ENCODE peak calls at places on chromosomes 4 and X, in seven cellular contexts. D is activated T-cell treated with anti-CD3 and anti-CD28 coated beads for 1 hour; J is fibroblast of the aortic adventitia; R is stimulated activated CD4-positive, alpha-beta T cell treated with anti-CD3 and anti-CD28 coated beads, Interleukin-2, amount 100 ng/mL, for 24 hours; Y is lower leg skin; O is SK-N-SH; N is T-helper 2 cell. L is an unnamed sample.

GRCh38 chr4:176547005-176547404 is 227.2 kb downstream of the SPCS3 start:
- DNase-seq in R (no peak), N (no peak), D (no peak), O (no peak), J (peak; percentile 43), Y (no peak), L (no peak)

GRCh38 chr4:74531952-74532794 is 87.2 kb downstream of the AREG start:
- DNase-seq in O (peak; percentile 0), D (no peak), R (no peak), J (peak; percentile 93), Y (no peak), N (no peak), L (no peak)

GRCh38 chrX:2188840-2189239 is 311.9 kb downstream of the DHRSX start:
- DNase-seq in R (no peak), N (no peak), Y (no peak), J (no peak), D (no peak), O (no peak), L (no peak)

GRCh38 chr4:22670953-22671352 is 21.8 kb upstream of the GBA3 start:
- DNase-seq in R (no peak), Y (no peak), O (no peak), N (no peak), J (peak; percentile 13), D (no peak), L (no peak)

GRCh38 chr4:119643306-119644042 is 14.9 kb upstream of the PDE5A start:
- DNase-seq in O (no peak), J (peak; percentile 48), D (no peak), Y (no peak), R (no peak), N (no peak), L (no peak)

GRCh38 chrX:54530358-54530900 is 410 bp downstream of the GNL3L start:
- DNase-seq in N (no peak), J (no peak), O (no peak), D (no peak), R (no peak), Y (peak; percentile 13), L (no peak)

GRCh38 chr4:122766950-122767349 is 34.4 kb downstream of the BBS12 start:
- DNase-seq in N (no peak), R (no peak), Y (no peak), J (no peak), O (no peak), D (no peak), L (no peak)

GRCh38 chr4:107699466-107700206 is 20.4 kb downstream of the PAPSS1 start:
- DNase-seq in D (no peak), Y (no peak), J (peak; percentile 53), N (no peak), R (no peak), O (no peak), L (no peak)

GRCh38 chr4:137558951-137559350 is 26.7 kb upstream of the PCDH18 start:
- DNase-seq in N (no peak), Y (no peak), R (no peak), D (no peak), O (no peak), J (peak; percentile 48), L (no peak)

GRCh38 chrX:47540754-47541538 is 20.1 kb upstream of the ARAF start:
- DNase-seq in J (peak; percentile 91), O (peak; percentile 80), Y (peak; percentile 75), D (no peak), R (no peak), N (no peak), L (peak; percentile 40)

GRCh38 chrX:1159515-1159914 is 52.9 kb downstream of the CRLF2 start:
- DNase-seq in R (no peak), D (no peak), J (no peak), Y (no peak), N (no peak), O (no peak), L (no peak)

GRCh38 chrX:16320765-16321355 is 153.6 kb downstream of the MAGEB17 start:
- DNase-seq in O (no peak), J (peak; percentile 21), R (no peak), Y (no peak), N (no peak), D (no peak), L (no peak)

GRCh38 chr4:87240341-87240740 is 19.9 kb upstream of the KLHL8 start:
- DNase-seq in O (no peak), N (no peak), J (no peak), D (no peak), R (no peak), Y (no peak), L (no peak)

GRCh38 chrX:71195959-71196727 is 26.9 kb upstream of the GJB1 start:
- DNase-seq in Y (no peak), N (no peak), D (no peak), R (peak; percentile 19), O (no peak), J (no peak), L (no peak)

GRCh38 chrX:48966796-48967579 is 4.7 kb downstream of the KCND1 start:
- DNase-seq in R (no peak), N (no peak), O (no peak), J (peak; percentile 28), D (no peak), Y (no peak), L (no peak)

L was measured in CMK.